ENCODE peak calls at places on chromosomes 5 and 9, in eight cellular contexts. W is tibial nerve; J is PC-3; K is adrenal gland; U is CD4-positive, CD25-positive, alpha-beta regulatory T cell; F is GM23338; B is pancreas; P is neural progenitor cell. G is an unnamed sample. For H3K36me3 and H3K4me1, the result is how much of the 10 kb centered on the place peaks cover.

GRCh38 chr9:114958021-114958846 is 27.8 kb upstream of the TNFSF8 start:
- DNase-seq in F (no peak), P (no peak), J (no peak), U (no peak), B (no peak), W (peak), K (peak), G (peak)

GRCh38 chr5:37926732-37927131 is 86.9 kb upstream of the GDNF start:
- DNase-seq in B (no peak), J (peak), U (no peak), K (no peak), F (no peak), P (no peak), W (no peak), G (no peak)

GRCh38 chr5:134647750-134648424 is 698 bp upstream of the SEC24A start:
- DNase-seq in K (peak), J (no peak), F (peak), P (no peak), B (no peak), U (peak), W (no peak), G (no peak)

GRCh38 chr5:56853710-56854109 is 38.4 kb downstream of the MAP3K1 start:
- DNase-seq in W (no peak), K (no peak), B (no peak), P (no peak), U (no peak), F (no peak), J (no peak), G (no peak)

GRCh38 chr5:122014232-122014940 is 52.6 kb downstream of the SRFBP1 start:
- DNase-seq in U (no peak), J (no peak), B (no peak), W (no peak), P (no peak), K (no peak), F (no peak), G (no peak)

GRCh38 chr5:69158039-69158438 is 8.9 kb upstream of the CCNB1 start:
- DNase-seq in W (no peak), B (no peak), J (no peak), F (no peak), U (no peak), P (no peak), K (no peak), G (no peak)

GRCh38 chr9:103816146-103816545 is 278.0 kb upstream of the SMC2 start:
- DNase-seq in W (no peak), U (no peak), B (no peak), K (no peak), J (no peak), P (no peak), F (no peak), G (no peak)

GRCh38 chr5:32329395-32329834 is 16.7 kb upstream of the MTMR12 start:
- DNase-seq in U (peak), B (peak), P (peak), F (peak), K (peak), W (peak), J (peak), G (peak)

GRCh38 chr5:83924891-83925290 is 204.2 kb upstream of the HAPLN1 start:
- DNase-seq in P (no peak), J (peak), U (no peak), K (no peak), F (no peak), W (no peak), B (no peak), G (no peak)

GRCh38 chr5:10618311-10618710 is 54.4 kb downstream of the ANKRD33B start:
- DNase-seq in F (no peak), J (no peak), P (no peak), U (no peak), W (no peak), B (no peak), K (no peak), G (no peak)
- H3K36me3 ChIP-seq in F (under half), J (under half), P (under half), U (under half), W (under half), B (under half), K (under half), G (under half)

GRCh38 chr9:121989010-121989409 is 104.1 kb downstream of the TTLL11 start:
- DNase-seq in W (no peak), J (peak), F (peak), B (no peak), U (no peak), P (peak), K (no peak), G (no peak)
- H3K4me1 ChIP-seq in W (under half), J (under half), F (under half), B (under half), U (under half), P (under half), K (under half), G (under half)

GRCh38 chr9:111601237-111602018 is 2.0 kb upstream of the PTGR1 start:
- DNase-seq in J (peak), P (no peak), B (no peak), U (no peak), W (no peak), F (no peak), K (peak), G (no peak)

GRCh38 chr9:111598730-111599091 is 736 bp downstream of the PTGR1 start:
- DNase-seq in B (peak), U (no peak), P (no peak), K (peak), W (peak), F (no peak), J (peak), G (peak)

GRCh38 chr9:111599092-111599947 is at the start of gene PTGR1:
- DNase-seq in U (peak), B (peak), F (peak), J (peak), W (peak), K (peak), P (peak), G (peak)

GRCh38 chr9:111597852-111598729 is 1.4 kb downstream of the PTGR1 start:
- DNase-seq in W (peak), K (peak), P (peak), B (peak), U (peak), F (peak), J (peak), G (peak)

GRCh38 chr9:111599948-111600343 is 499 bp upstream of the PTGR1 start:
- DNase-seq in K (peak), J (no peak), W (no peak), U (no peak), F (peak), B (no peak), P (no peak), G (no peak)
- H3K4me3 ChIP-seq in K (no peak), J (peak), W (peak), U (no peak), F (peak), B (peak), P (peak), G (peak)

DNA sequence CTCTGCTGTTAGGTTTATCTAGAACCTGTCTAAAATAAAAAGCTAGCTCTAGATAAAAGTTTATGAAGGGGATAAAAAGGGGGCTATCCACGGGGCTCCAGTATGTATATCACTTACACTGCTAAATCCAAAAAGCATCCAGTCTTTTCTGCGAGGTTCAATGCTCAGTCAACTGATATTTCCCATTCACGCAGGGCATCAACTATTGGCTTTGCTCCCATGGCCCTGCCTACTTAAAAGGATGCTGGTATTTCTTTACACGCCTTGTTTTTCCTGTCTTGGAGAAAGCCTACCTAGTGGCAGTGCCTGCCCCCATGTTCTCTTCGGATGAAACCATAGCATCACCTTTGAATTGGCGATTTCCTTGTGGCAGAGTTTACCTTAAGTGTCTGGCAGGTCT is 8.1 kb downstream of the SPRY4 start:
- DNase-seq in B (no peak), K (no peak), F (no peak), J (no peak), W (no peak), P (no peak), U (no peak), G (no peak)
- H3K36me3 ChIP-seq in B (under half), K (under half), F (half or more), J (under half), W (under half), P (under half), U (under half), G (under half)

DNA sequence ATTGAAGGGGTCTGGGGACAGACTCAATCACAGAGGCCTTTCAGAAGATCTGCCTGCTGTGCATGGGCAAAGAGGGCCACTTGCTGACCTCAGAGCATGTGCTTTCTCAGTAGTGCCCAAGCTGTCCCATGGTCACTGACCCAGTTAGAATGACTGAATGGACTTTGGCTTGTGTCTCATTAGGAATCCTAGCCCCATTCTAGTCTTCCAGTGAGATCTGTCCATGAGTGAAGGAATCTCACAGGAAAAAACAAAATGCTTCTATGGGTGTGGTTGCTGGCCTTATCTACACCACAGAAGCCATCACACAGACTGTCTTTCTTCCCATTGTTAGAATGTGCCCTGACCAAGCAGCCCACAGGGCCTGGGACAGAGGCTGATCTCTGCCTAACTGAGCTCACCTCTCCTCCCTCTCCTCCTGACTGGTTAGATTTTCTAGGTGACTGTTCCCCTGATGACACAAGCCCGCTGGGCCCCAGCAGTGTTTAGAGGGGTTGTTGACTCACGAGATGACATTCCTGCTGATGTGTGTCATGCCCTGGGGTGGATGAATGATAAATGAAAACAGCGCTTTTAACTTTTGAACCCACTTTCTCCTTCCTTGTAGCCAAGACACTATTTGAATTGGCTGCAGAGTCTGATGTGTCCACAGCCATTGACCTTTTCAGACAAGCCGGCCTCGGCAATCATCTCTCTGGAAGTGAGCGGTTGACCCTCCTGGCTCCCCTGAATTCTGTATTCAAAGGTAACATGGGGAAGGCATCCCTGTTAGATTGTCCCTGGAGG is 24.7 kb downstream of the TGFBI start:
- DNase-seq in K (no peak), P (no peak), B (no peak), U (no peak), J (peak), W (peak), F (no peak), G (no peak)
- H3K4me1 ChIP-seq in K (under half), P (under half), B (under half), U (under half), J (under half), W (under half), F (under half), G (under half)

GRCh38 chr5:73747696-73748380 is 121.8 kb downstream of the ARHGEF28 start:
- DNase-seq in K (no peak), W (no peak), B (no peak), P (no peak), F (no peak), J (no peak), U (no peak), G (no peak)

GRCh38 chr5:73748510-73749410 is 122.8 kb downstream of the ARHGEF28 start:
- DNase-seq in F (no peak), U (no peak), W (peak), K (peak), J (no peak), B (peak), P (no peak), G (peak)

GRCh38 chr5:73754254-73754653 is 128.3 kb downstream of the ARHGEF28 start:
- DNase-seq in J (no peak), K (no peak), P (no peak), U (no peak), F (no peak), B (no peak), W (no peak), G (no peak)

GRCh38 chr5:73749485-73750270 is 123.7 kb downstream of the ARHGEF28 start:
- DNase-seq in U (no peak), W (no peak), B (no peak), J (no peak), F (no peak), P (no peak), K (no peak), G (no peak)

GRCh38 chr5:73751254-73751914 is 125.4 kb downstream of the ARHGEF28 start:
- DNase-seq in W (no peak), P (no peak), F (no peak), B (no peak), J (no peak), K (no peak), U (no peak), G (no peak)
- H3K4me3 ChIP-seq in W (no peak), P (no peak), F (no peak), B (no peak), J (no peak), K (no peak), U (no peak), G (no peak)

G was measured in lower lobe of right lung.